ENCODE peak calls at places on chromosomes 13 and 19, in ten cellular contexts. I is HFFc6; P is CD8-positive, alpha-beta T cell; O is left ventricle myocardium superior; S is HT-29; T is right cardiac atrium; C is stimulated activated CD4-positive, alpha-beta T cell treated with anti-CD3 and anti-CD28 coated beads, Interleukin-1b, Interleukin-23, amount 100 ng/mL, for 24 hours; L is type B pancreatic cell; V is GM12865; E is ovary. X is an unnamed sample.

GRCh38 chr13:21079761-21080730 is 18.7 kb upstream of the LATS2 start:
- DNase-seq in S (no peak), C (no peak), E (no peak), I (peak), L (no peak), O (no peak), P (no peak), T (no peak), V (no peak), X (no peak)

GRCh38 chr19:6238643-6239281 is 41.0 kb downstream of the MLLT1 start:
- DNase-seq in L (no peak), O (peak), T (peak), V (no peak), P (no peak), C (no peak), S (no peak), I (no peak), E (peak), X (no peak)

GRCh38 chr13:37648604-37649003 is 50.0 kb upstream of the POSTN start:
- DNase-seq in T (no peak), E (no peak), P (no peak), L (no peak), I (peak), C (no peak), S (no peak), O (no peak), V (no peak), X (no peak)

GRCh38 chr13:104143760-104144406 is 1077.7 kb upstream of the SLC10A2 start:
- DNase-seq in V (no peak), P (no peak), C (no peak), T (no peak), S (peak), O (no peak), L (no peak), E (no peak), I (no peak), X (no peak)

GRCh38 chr19:58476498-58477015 is 405 bp downstream of the ZNF446 start:
- DNase-seq in L (no peak), C (no peak), E (no peak), P (no peak), S (peak), I (peak), V (no peak), T (peak), O (no peak), X (no peak)

GRCh38 chr19:38285567-38285966 is 18.5 kb upstream of the C19orf33 start:
- DNase-seq in C (no peak), E (no peak), L (no peak), O (no peak), S (no peak), P (no peak), I (peak), T (no peak), V (no peak), X (no peak)

GRCh38 chr19:42497492-42498226 is 30.6 kb downstream of the CEACAM1 start:
- DNase-seq in I (no peak), P (no peak), T (no peak), S (peak), E (no peak), V (peak), L (no peak), O (no peak), C (no peak), X (no peak)

GRCh38 chr13:103573446-103573845 is 507.2 kb upstream of the SLC10A2 start:
- DNase-seq in I (no peak), E (no peak), V (no peak), S (no peak), P (no peak), T (no peak), L (no peak), C (no peak), O (no peak), X (no peak)

GRCh38 chr19:40380199-40381037 is 9.6 kb downstream of the HIPK4 start:
- DNase-seq in C (no peak), S (no peak), O (no peak), T (no peak), L (no peak), I (no peak), P (no peak), E (no peak), V (no peak), X (no peak)

GRCh38 chr19:4889034-4889825 is 13.5 kb downstream of the ARRDC5 start:
- DNase-seq in I (peak), O (no peak), T (no peak), L (no peak), E (no peak), P (no peak), C (no peak), S (no peak), V (no peak), X (no peak)

GRCh38 chr13:33349314-33349995 is 63.9 kb upstream of the STARD13 start:
- DNase-seq in E (no peak), P (no peak), L (no peak), C (no peak), V (no peak), S (no peak), T (peak), O (peak), I (no peak), X (no peak)

GRCh38 chr19:14536926-14537692 is 7.7 kb downstream of the TECR start:
- DNase-seq in O (peak), T (peak), P (no peak), C (no peak), L (no peak), S (peak), I (no peak), E (peak), V (peak), X (no peak)

GRCh38 chr13:22929391-22930126 is 251.2 kb upstream of the SGCG start:
- DNase-seq in V (no peak), C (no peak), P (no peak), T (no peak), I (no peak), S (no peak), O (no peak), E (no peak), L (no peak), X (no peak)

GRCh38 chr13:90696254-90696653 is 651.2 kb upstream of the MIR17HG start:
- DNase-seq in E (no peak), I (peak), S (peak), O (no peak), C (no peak), P (no peak), L (no peak), V (no peak), T (no peak), X (no peak)

GRCh38 chr19:964761-965694 is 19.1 kb upstream of the WDR18 start:
- DNase-seq in O (no peak), P (no peak), E (peak), I (peak), V (peak), C (no peak), T (no peak), S (no peak), L (no peak), X (no peak)

GRCh38 chr13:104086759-104087158 is 1020.5 kb upstream of the SLC10A2 start:
- DNase-seq in V (no peak), O (no peak), I (no peak), E (no peak), S (no peak), P (no peak), T (no peak), C (no peak), L (no peak), X (no peak)

GRCh38 chr19:31639306-31639705 is 290.1 kb upstream of the TSHZ3 start:
- DNase-seq in O (no peak), P (no peak), I (no peak), S (no peak), E (no peak), V (no peak), T (no peak), C (no peak), L (no peak), X (no peak)

GRCh38 chr19:1066748-1067340 is at the start of gene ARHGAP45:
- DNase-seq in C (peak), E (no peak), T (peak), V (peak), P (peak), S (no peak), I (no peak), O (peak), L (no peak), X (no peak)

GRCh38 chr19:17289489-17289888 is 7.8 kb downstream of the ANKLE1 start:
- DNase-seq in C (no peak), S (peak), L (no peak), O (peak), P (no peak), T (peak), E (peak), I (peak), V (peak), X (no peak)

GRCh38 chr19:10508707-10509106 is 5.6 kb upstream of the KEAP1 start:
- DNase-seq in V (no peak), L (no peak), T (no peak), C (no peak), S (no peak), P (no peak), E (no peak), O (no peak), I (peak), X (no peak)

GRCh38 chr19:14006766-14007562 is 844 bp upstream of the RFX1 start:
- DNase-seq in O (peak), E (peak), C (no peak), V (no peak), T (peak), I (no peak), S (no peak), L (peak), P (no peak), X (no peak)

GRCh38 chr19:38216785-38217746 is 7.0 kb downstream of the DPF1 start:
- DNase-seq in O (no peak), E (no peak), V (no peak), I (no peak), P (no peak), L (no peak), C (no peak), S (no peak), T (no peak), X (no peak)

GRCh38 chr13:41060723-41061074 is 610 bp upstream of the WBP4 start:
- DNase-seq in L (peak), C (peak), O (peak), V (peak), S (no peak), T (peak), I (peak), E (peak), P (peak), X (no peak)

GRCh38 chr13:23889598-23890224 is 511 bp upstream of the MIPEP start:
- DNase-seq in V (peak), E (no peak), I (no peak), S (peak), C (no peak), P (no peak), O (no peak), T (no peak), L (no peak), X (no peak)

GRCh38 chr13:48494874-48495273 is 38.0 kb downstream of the RCBTB2 start:
- DNase-seq in S (no peak), O (no peak), C (no peak), V (no peak), P (no peak), L (no peak), I (no peak), T (no peak), E (no peak), X (no peak)

GRCh38 chr19:33392341-33393285 is 19.1 kb downstream of the CEBPG start:
- DNase-seq in E (peak), P (no peak), C (no peak), O (peak), T (no peak), L (no peak), S (no peak), V (no peak), I (no peak), X (no peak)

GRCh38 chr19:40150170-40150569 is 41.1 kb upstream of the MAP3K10 start:
- DNase-seq in C (no peak), S (no peak), T (no peak), I (no peak), E (no peak), P (no peak), L (no peak), O (no peak), V (no peak), X (peak)

GRCh38 chr19:11288349-11288748 is 7.6 kb upstream of the TSPAN16 start:
- DNase-seq in C (no peak), T (no peak), P (no peak), E (no peak), O (no peak), L (no peak), S (peak), V (peak), I (no peak), X (no peak)